ENCODE peak calls at places on chromosomes 6 and 20, in five cellular contexts. Q, B, U, K and C are unnamed samples.

GRCh38 chr6:96940322-96940721 is 15.8 kb downstream of the KLHL32 start:
- DNase-seq in Q (no peak), B (no peak), U (no peak), K (no peak), C (no peak)

GRCh38 chr6:128605961-128606360 is 85.6 kb upstream of the PTPRK start:
- DNase-seq in Q (peak), B (no peak), U (peak), K (no peak), C (no peak)

GRCh38 chr20:50251992-50252491 is 61.4 kb downstream of the CEBPB start:
- DNase-seq in Q (no peak), B (no peak), U (no peak), K (no peak), C (no peak)

GRCh38 chr6:13079096-13079758 is 249.1 kb downstream of the TBC1D7 start:
- DNase-seq in Q (no peak), B (no peak), U (no peak), K (no peak), C (no peak)

GRCh38 chr6:128598561-128598960 is 78.2 kb upstream of the PTPRK start:
- DNase-seq in Q (no peak), B (no peak), U (peak), K (no peak), C (no peak)

GRCh38 chr20:32823737-32824588 is 4.2 kb downstream of the MAPRE1 start:
- DNase-seq in Q (peak), B (no peak), U (no peak), K (no peak), C (no peak)

GRCh38 chr6:41284726-41285125 is 1.8 kb downstream of the TREM1 start:
- DNase-seq in Q (peak), B (no peak), U (peak), K (no peak), C (no peak)

GRCh38 chr20:49308875-49309274 is 31.0 kb upstream of the ZNFX1 start:
- DNase-seq in Q (no peak), B (no peak), U (no peak), K (no peak), C (no peak)

GRCh38 chr6:47379328-47379727 is 69.6 kb upstream of the TNFRSF21 start:
- DNase-seq in Q (peak), B (no peak), U (no peak), K (no peak), C (no peak)

GRCh38 chr20:38043512-38044300 is 10.2 kb downstream of the RPRD1B start:
- DNase-seq in Q (peak), B (no peak), U (peak), K (peak), C (no peak)

GRCh38 chr6:63740709-63741108 is 105.1 kb downstream of the PHF3 start:
- DNase-seq in Q (peak), B (no peak), U (peak), K (no peak), C (no peak)

GRCh38 chr6:17167327-17167979 is 65.6 kb downstream of the STMND1 start:
- DNase-seq in Q (peak), B (no peak), U (peak), K (peak), C (no peak)

GRCh38 chr20:5511930-5512329 is 195.2 kb upstream of the PROKR2 start:
- DNase-seq in Q (no peak), B (no peak), U (no peak), K (no peak), C (no peak)

GRCh38 chr6:89297695-89298351 is 17.3 kb downstream of the GABRR2 start:
- DNase-seq in Q (peak), B (no peak), U (peak), K (peak), C (peak)

GRCh38 chr6:166904101-166904746 is 52.1 kb downstream of the RNASET2 start:
- DNase-seq in Q (no peak), B (no peak), U (no peak), K (no peak), C (no peak)

GRCh38 chr6:113433506-113433991 is 423.6 kb upstream of the MARCKS start:
- DNase-seq in Q (peak), B (no peak), U (peak), K (peak), C (no peak)

GRCh38 chr20:62134735-62135231 is 8.4 kb downstream of the PSMA7 start:
- DNase-seq in Q (peak), B (no peak), U (no peak), K (peak), C (no peak)

GRCh38 chr6:106381871-106382270 is 21.4 kb downstream of the CRYBG1 start:
- DNase-seq in Q (no peak), B (no peak), U (peak), K (no peak), C (no peak)
- TF ChIP-seq CTCF in Q (no peak), B (no peak), U (no peak), K (no peak), C (no peak)

GRCh38 chr6:2524090-2524489 is 226.6 kb downstream of the MYLK4 start:
- DNase-seq in Q (no peak), B (no peak), U (no peak), K (no peak), C (no peak)
- TF ChIP-seq CTCF in Q (peak), B (no peak), U (peak), K (no peak), C (peak)

DNA sequence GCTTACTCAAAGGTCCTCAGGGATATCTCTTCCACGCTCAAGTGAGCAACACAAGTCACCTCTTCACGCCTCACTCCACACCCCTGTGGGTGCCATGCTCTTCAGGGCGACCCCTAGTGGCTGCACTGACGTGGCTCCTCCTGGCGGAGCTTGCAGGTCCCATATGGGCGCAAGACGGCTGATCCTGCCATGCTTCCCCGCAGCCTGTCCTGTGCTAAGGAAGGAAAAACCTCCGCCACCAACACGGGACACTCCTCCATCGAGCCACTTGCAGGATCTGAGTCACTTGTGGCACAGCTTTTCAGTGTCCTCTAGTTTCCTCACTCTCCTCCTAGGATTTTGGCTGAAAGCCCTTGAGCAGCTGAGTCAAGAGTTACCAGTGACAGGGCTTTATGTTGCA is 90.7 kb downstream of the KHDC1L start:
- DNase-seq in Q (peak), B (peak), U (no peak), K (peak), C (no peak)
- TF ChIP-seq CTCF in Q (peak), B (no peak), U (peak), K (peak), C (peak)

GRCh38 chr20:19815553-19815991 is 57.5 kb downstream of the RIN2 start:
- DNase-seq in Q (peak), B (no peak), U (peak), K (peak), C (no peak)
- TF ChIP-seq CTCF in Q (no peak), B (no peak), U (no peak), K (no peak), C (peak)

DNA sequence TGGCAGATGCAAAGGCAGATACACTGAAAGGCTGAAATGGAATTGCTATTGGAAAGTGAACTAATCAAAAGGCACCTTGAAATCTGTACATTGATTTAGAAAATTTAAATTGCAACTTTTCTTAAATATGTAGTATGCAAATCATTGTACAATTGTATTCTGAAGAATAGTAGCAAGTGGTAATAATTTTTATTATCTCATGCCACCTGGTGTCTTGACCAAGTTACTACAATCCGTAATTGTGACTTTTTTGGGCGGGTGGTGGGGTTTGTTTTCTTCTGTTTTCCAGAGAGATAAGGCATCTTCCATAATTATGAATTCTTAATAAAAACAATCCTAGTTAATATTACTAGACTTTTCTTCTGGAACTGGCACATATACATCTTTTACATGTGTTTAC is 12.5 kb upstream of the BCKDHB start:
- DNase-seq in Q (peak), B (no peak), U (no peak), K (no peak), C (no peak)
- TF ChIP-seq CTCF in Q (peak), B (peak), U (peak), K (peak), C (peak)

GRCh38 chr6:72580281-72580940 is 41.5 kb upstream of the KCNQ5 start:
- DNase-seq in Q (peak), B (no peak), U (peak), K (no peak), C (no peak)
- TF ChIP-seq CTCF in Q (peak), B (no peak), U (peak), K (peak), C (peak)

GRCh38 chr20:35653430-35653734 is 11.3 kb downstream of the CPNE1 start:
- DNase-seq in Q (no peak), B (no peak), U (no peak), K (no peak), C (no peak)
- TF ChIP-seq CTCF in Q (no peak), B (no peak), U (no peak), K (no peak), C (no peak)

DNA sequence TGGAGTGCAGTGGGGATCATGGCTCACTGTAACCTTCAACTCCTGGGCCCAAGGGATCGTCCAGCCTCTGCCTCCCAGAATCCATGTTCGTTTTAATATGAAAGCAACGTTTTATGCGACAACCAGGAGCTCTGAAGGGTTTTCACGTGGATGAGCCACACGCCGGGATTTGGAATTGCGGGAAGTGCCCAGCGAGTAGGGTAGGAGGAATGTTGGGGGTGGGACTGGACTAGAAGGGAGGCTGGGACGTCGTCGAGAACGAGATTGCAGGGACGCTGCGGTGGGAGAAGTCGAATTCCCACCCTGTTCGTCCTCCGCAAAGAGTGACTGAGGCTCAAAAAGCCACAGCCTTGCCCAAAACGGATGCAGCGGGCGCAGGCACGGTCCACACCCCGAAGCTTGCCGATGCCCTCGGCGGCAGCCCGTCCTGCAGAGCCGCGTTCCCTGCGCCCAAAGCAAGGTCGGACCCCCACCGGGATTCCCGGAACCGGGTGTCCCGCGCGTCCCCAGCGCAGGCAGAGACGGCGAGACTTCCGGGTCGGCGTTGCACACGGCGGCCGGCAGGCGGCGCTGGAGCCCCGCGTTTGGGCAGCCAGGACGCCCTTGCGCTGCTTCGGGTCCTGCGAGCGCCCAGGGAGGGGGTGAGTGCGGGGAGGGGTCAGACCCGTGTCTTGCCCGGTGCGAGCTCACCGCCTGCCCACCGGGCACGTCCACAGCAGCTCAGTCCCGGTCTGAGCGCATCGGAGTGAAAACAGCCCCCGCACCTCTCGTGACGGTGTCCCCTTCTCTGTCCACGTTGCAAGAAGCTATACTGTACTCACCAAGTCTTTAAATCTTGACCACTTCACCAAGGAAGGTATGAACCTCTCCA is 87.8 kb downstream of the DHX35 start:
- DNase-seq in Q (peak), B (peak), U (peak), K (peak), C (peak)
- TF ChIP-seq CTCF in Q (peak), B (peak), U (peak), K (peak), C (peak)

GRCh38 chr20:17287503-17287902 is 60.7 kb downstream of the PCSK2 start:
- DNase-seq in Q (no peak), B (no peak), U (no peak), K (no peak), C (no peak)
- TF ChIP-seq CTCF in Q (no peak), B (no peak), U (peak), K (no peak), C (peak)

GRCh38 chr6:81589465-81590313 is 162.8 kb downstream of the TENT5A start:
- DNase-seq in Q (no peak), B (no peak), U (no peak), K (no peak), C (no peak)
- TF ChIP-seq CTCF in Q (no peak), B (no peak), U (no peak), K (no peak), C (no peak)